ENCODE peak calls at places on chromosomes 4 and X, in four cellular contexts. I is fibroblast of lung, B is transverse colon, G is astrocyte of the cerebellum. X is an unnamed sample.
A peak's percentile ranks its signal among the peaks of the same experiment; 100 is the strongest.

GRCh38 chrX:53330331-53330730 is 48.9 kb upstream of the IQSEC2 start:
- DNase-seq in G (no peak), B (no peak), I (no peak), X (no peak)

GRCh38 chr4:79297029-79297428 is 28.8 kb downstream of the NAA11 start:
- DNase-seq in I (no peak), G (no peak), B (no peak), X (no peak)

GRCh38 chr4:139229534-139230039 is 50.4 kb downstream of the MGARP start:
- DNase-seq in G (peak; percentile 49), B (no peak), I (peak; percentile 81), X (no peak)

GRCh38 chr4:18034099-18034498 is 12.5 kb upstream of the LCORL start:
- DNase-seq in G (no peak), I (no peak), B (no peak), X (no peak)

GRCh38 chr4:41784191-41784979 is 35.9 kb upstream of the PHOX2B start:
- DNase-seq in B (no peak), G (no peak), I (no peak), X (no peak)

GRCh38 chrX:75957107-75957610 is 172.1 kb upstream of the MAGEE2 start:
- DNase-seq in B (no peak), G (no peak), I (no peak), X (no peak)

GRCh38 chrX:103098488-103098887 is 5.5 kb upstream of the NXF3 start:
- DNase-seq in G (no peak), B (no peak), I (no peak), X (no peak)

GRCh38 chrX:94744786-94745185 is 1070.8 kb downstream of the FAM133A start:
- DNase-seq in B (no peak), G (no peak), I (no peak), X (no peak)

GRCh38 chr4:57220172-57220571 is 110.0 kb upstream of the IGFBP7 start:
- DNase-seq in B (no peak), I (no peak), G (no peak), X (no peak)

GRCh38 chr4:56764206-56764605 is 57.3 kb downstream of the SPINK2 start:
- DNase-seq in B (no peak), G (no peak), I (no peak), X (no peak)

GRCh38 chrX:28979876-28980275 is 392.6 kb downstream of the IL1RAPL1 start:
- DNase-seq in I (no peak), B (no peak), G (no peak), X (no peak)

GRCh38 chrX:13376857-13377441 is 57.1 kb upstream of the ATXN3L start:
- DNase-seq in I (peak; percentile 98), G (peak; percentile 96), B (no peak), X (peak; percentile 93)

DNA sequence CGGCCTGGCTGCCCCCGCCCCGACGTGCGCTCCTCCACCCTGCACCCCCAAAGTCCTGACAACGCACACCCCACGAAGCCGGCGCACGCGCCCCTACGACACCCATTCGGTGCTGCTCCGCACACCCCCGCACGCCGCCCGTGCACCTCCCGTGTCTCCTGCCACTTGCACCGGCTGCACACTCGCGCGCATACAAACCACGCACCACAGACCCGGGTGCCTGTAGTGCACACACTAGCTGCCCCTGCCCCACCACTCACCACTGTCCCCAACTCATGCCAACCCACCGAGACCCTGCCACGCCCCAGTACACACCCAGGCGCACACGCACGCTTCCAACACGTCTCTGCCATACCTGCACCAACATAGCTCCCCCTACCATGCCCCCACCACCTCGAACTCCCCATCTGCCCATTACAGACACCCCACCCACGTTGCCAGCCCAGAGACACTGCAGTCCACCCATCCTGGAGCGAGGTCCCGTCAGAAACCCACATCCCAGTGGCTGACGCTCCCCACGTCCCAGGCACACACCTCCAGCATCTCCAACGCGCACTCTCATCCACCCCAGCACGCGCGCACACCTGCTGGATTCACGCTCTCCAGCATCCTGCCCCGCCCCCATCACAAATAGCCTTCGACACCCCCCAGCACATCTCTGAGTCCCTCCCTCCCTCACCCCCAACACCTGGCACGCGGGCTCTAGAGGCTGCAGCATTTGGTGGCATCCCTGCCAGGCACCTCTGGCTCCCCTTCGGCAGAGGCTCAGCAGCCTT is 4.2 kb upstream of the DUSP9 start:
- DNase-seq in I (no peak), G (no peak), B (no peak), X (no peak)
- H3K4me3 ChIP-seq in I (no peak overlapping the region), G (no peak overlapping the region), B (no peak overlapping the region), X (no peak overlapping the region)

GRCh38 chr4:102492531-102493241 is 8.5 kb upstream of the NFKB1 start:
- DNase-seq in B (no peak), I (no peak), G (no peak), X (no peak)
- TF ChIP-seq CTCF in B (no peak), I (no peak), G (no peak), X (no peak)

DNA sequence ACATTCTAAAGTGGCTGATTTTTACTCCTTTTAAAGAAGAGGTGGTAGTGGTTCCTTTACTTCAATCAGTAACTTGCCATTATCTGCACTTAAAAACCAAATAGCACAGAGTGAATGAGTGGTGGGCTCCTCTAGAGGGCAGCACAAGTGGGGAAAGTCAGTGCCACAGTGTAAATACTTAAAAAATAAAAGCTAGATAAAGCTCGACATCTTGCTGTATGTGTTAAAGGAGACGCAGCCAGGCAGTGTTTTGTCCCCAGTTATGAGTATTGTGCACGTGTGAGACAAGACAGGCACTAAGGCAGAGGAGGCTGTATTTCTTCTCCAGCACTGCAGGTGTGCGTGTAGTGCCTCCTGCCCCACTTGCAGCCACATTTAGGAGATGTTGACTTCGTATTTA is 24.6 kb downstream of the NAP1L5 start:
- DNase-seq in B (no peak), G (no peak), I (peak; percentile 65), X (no peak)
- H3K4me3 ChIP-seq in B (no peak overlapping the region), G (no peak overlapping the region), I (no peak overlapping the region), X (no peak overlapping the region)

GRCh38 chr4:107760281-107760947 is 40.4 kb upstream of the PAPSS1 start:
- DNase-seq in I (peak; percentile 27), G (no peak), B (peak; percentile 67), X (no peak)
- TF ChIP-seq CTCF in I (peak; percentile 24), G (no peak), B (peak; percentile 50), X (no peak)

DNA sequence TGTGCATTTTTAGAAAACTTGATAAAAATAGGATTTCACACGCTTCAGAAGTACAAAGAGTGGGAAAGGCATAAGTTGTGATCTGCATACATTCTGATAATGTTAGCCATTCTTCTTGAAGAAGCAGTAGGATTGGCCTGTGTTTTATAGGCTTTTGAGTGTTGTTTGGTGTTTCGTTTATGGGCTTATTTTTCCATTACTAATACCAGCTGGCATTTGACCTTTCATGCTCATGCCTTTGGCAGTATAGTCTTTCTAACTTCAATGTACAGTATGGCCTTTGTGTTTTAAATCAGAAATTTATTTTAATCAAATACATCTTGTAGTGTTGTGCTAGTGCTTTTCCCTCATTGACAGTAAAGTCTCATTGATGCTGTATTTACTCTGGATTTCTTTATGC is 51.5 kb upstream of the SLC4A4 start:
- DNase-seq in B (no peak), I (peak; percentile 34), G (no peak), X (no peak)
- H3K4me3 ChIP-seq in B (no peak overlapping the region), I (no peak overlapping the region), G (no peak overlapping the region), X (no peak overlapping the region)

GRCh38 chrX:74419861-74420193 is 1.5 kb upstream of the SLC16A2 start:
- DNase-seq in I (no peak), B (no peak), G (no peak), X (no peak)
- TF ChIP-seq CTCF in I (no peak), B (no peak), G (no peak), X (no peak)